ENCODE peak calls at places on chromosome 18, in nine cellular contexts. S is thyroid gland, M is AG09309, Q is H9, N is H1, Z is retinal pigment epithelial cell, D is kidney epithelial cell, T is GM12878, U is NB4. A is an unnamed sample.

GRCh38 chr18:36490907-36491306 is 193.4 kb downstream of the FHOD3 start:
- DNase-seq in S (no peak), M (no peak), Q (no peak), N (no peak), Z (no peak), D (no peak), T (no peak), U (no peak), A (no peak)

GRCh38 chr18:6401687-6402086 is 13.0 kb downstream of the L3MBTL4 start:
- DNase-seq in S (no peak), M (no peak), Q (peak; percentile 37), N (peak; percentile 60), Z (no peak), D (no peak), T (no peak), U (peak; percentile 7), A (no peak)

GRCh38 chr18:79546781-79547272 is 132.8 kb upstream of the CTDP1 start:
- DNase-seq in S (no peak), M (no peak), Q (peak; percentile 22), N (no peak), Z (peak; percentile 35), D (no peak), T (no peak), U (no peak), A (peak; percentile 90)

GRCh38 chr18:54924948-54925347 is 34.3 kb downstream of the CCDC68 start:
- DNase-seq in S (no peak), M (no peak), Q (no peak), N (no peak), Z (no peak), D (no peak), T (no peak), U (no peak), A (no peak)

GRCh38 chr18:58443671-58444070 is 185.2 kb downstream of the ALPK2 start:
- DNase-seq in S (no peak), M (no peak), Q (no peak), N (no peak), Z (no peak), D (no peak), T (no peak), U (no peak), A (no peak)

GRCh38 chr18:76721207-76721996 is 101.0 kb upstream of the ZNF236 start:
- DNase-seq in S (no peak), M (no peak), Q (no peak), N (no peak), Z (no peak), D (no peak), T (no peak), U (no peak), A (no peak)

GRCh38 chr18:32698148-32698547 is 74.7 kb downstream of the KLHL14 start:
- DNase-seq in S (no peak), M (no peak), Q (no peak), N (no peak), Z (no peak), D (no peak), T (no peak), U (no peak), A (no peak)

GRCh38 chr18:12534820-12535219 is 123.1 kb downstream of the SPIRE1 start:
- DNase-seq in S (no peak), M (no peak), Q (no peak), N (no peak), Z (no peak), D (no peak), T (no peak), U (no peak), A (no peak)

GRCh38 chr18:75208836-75209128 is 157 bp downstream of the PTGR3 start:
- DNase-seq in S (no peak), M (no peak), Q (peak; percentile 44), N (peak; percentile 64), Z (no peak), D (no peak), T (no peak), U (no peak), A (no peak)

GRCh38 chr18:36321636-36322407 is 24.3 kb downstream of the FHOD3 start:
- DNase-seq in S (no peak), M (no peak), Q (peak; percentile 31), N (peak; percentile 45), Z (no peak), D (no peak), T (no peak), U (no peak), A (no peak)

GRCh38 chr18:13414542-13414941 is 196.0 kb downstream of the LDLRAD4 start:
- DNase-seq in S (no peak), M (no peak), Q (no peak), N (no peak), Z (no peak), D (no peak), T (no peak), U (no peak), A (no peak)

GRCh38 chr18:78403371-78403770 is 576.2 kb upstream of the SALL3 start:
- DNase-seq in S (no peak), M (no peak), Q (no peak), N (no peak), Z (no peak), D (no peak), T (no peak), U (no peak), A (no peak)

GRCh38 chr18:79540914-79541301 is 138.7 kb upstream of the CTDP1 start:
- DNase-seq in S (no peak), M (no peak), Q (peak; percentile 17), N (no peak), Z (no peak), D (no peak), T (no peak), U (no peak), A (peak; percentile 71)

GRCh38 chr18:73235491-73235890 is 367.7 kb upstream of the NETO1 start:
- DNase-seq in S (no peak), M (peak; percentile 79), Q (no peak), N (no peak), Z (no peak), D (peak; percentile 95), T (peak; percentile 11), U (no peak), A (no peak)

GRCh38 chr18:13800505-13801259 is 23.3 kb upstream of the MC5R start:
- DNase-seq in S (peak; percentile 68), M (no peak), Q (peak; percentile 76), N (peak; percentile 75), Z (peak; percentile 12), D (no peak), T (no peak), U (no peak), A (no peak)

GRCh38 chr18:70659026-70659726 is 370.3 kb downstream of the SOCS6 start:
- DNase-seq in S (no peak), M (no peak), Q (no peak), N (no peak), Z (no peak), D (no peak), T (no peak), U (no peak), A (no peak)

GRCh38 chr18:77147418-77147852 is 14.9 kb upstream of the MBP start:
- DNase-seq in S (no peak), M (no peak), Q (no peak), N (no peak), Z (no peak), D (no peak), T (no peak), U (peak; percentile 77), A (no peak)

GRCh38 chr18:55699233-55699765 is 111.3 kb upstream of the TCF4 start:
- DNase-seq in S (no peak), M (no peak), Q (no peak), N (no peak), Z (no peak), D (no peak), T (no peak), U (no peak), A (no peak)

GRCh38 chr18:59561596-59561995 is 135.6 kb downstream of the CCBE1 start:
- DNase-seq in S (peak; percentile 48), M (no peak), Q (no peak), N (no peak), Z (no peak), D (no peak), T (no peak), U (no peak), A (no peak)
- TF ChIP-seq CTCF in S (no peak), M (no peak), Q (no peak), N (no peak), Z (no peak), D (no peak), T (no peak), U (no peak), A (no peak)

DNA sequence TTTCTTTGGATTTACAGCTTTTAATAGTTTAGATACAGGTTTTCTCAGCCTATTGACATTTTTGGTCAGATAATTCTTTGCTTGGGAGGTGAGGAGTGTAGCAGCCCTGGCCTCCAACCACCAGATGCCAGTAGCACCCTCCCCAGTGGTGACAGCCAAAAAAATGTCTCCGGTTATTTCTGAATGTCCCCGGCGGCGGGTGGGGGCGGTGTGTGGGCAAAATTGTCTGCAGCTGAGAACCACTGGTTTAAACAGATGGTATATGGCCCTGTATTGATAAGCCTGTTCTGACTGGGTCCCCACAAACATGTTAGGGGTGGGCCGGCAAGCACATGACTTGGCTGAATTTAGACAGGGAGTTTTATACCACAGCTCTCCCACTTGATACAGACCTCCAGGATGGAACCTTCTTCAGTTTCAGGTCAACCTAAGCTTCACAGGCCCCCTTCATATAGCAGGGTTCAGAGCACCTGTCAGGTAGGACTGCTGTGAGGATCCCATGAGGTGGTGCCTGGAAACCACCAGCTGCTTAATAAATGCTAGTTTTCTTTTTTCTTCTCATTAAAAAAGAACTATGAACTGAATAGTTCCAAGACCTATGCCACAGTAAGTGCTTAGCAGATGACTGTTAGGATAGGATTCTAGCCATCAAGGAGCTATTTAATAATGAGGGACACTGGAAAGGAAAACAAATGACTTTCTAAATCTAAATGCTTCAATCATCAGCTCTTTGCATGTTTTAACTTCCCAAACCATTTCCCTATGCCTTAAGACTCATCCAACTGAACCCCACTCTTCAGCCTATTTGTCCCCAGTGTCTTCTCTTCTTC is 18.1 kb downstream of the LPIN2 start:
- DNase-seq in S (no peak), M (no peak), Q (no peak), N (peak; percentile 52), Z (no peak), D (no peak), T (no peak), U (no peak), A (no peak)
- TF ChIP-seq CTCF in S (no peak), M (peak; percentile 19), Q (peak; percentile 60), N (peak; percentile 50), Z (peak; percentile 43), D (no peak), T (peak; percentile 71), U (no peak), A (peak; percentile 61)

DNA sequence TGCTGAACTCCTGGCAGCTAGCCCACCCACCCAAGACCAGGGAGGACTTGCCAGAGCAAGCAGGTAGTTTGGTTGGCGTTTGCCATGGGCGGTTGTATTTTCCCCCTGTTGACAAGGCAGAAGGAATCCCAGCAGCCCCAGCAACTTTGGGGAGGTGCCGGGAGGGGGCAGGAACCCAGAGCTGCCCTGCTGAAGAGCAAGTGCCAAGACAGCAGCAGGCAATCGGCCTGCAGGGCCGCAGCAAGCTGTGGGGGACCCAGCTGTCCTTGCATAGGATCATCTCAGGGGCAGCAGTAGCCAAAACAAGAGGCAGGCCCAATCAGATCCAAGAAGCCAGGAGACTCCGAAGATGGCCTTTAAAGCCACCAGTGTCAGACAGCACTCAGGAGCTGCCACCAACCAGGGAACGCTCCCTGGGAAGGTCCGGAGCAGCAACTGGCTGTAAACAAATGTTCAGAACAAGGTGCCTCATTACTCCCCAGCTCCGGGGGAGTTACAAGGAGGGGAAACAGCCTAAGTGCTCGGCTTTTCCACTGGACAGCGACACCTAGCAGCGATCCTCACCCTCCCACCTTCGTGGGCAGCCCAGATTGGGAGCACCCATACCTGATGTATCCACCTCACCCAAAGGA is 2.1 kb downstream of the ST8SIA5 start:
- DNase-seq in S (no peak), M (no peak), Q (peak; percentile 65), N (peak; percentile 58), Z (no peak), D (no peak), T (no peak), U (no peak), A (no peak)
- TF ChIP-seq CTCF in S (no peak), M (no peak), Q (peak; percentile 60), N (peak; percentile 21), Z (peak; percentile 30), D (peak; percentile 48), T (no peak), U (no peak), A (peak; percentile 30)

GRCh38 chr18:1177232-1177631 is 272.6 kb downstream of the ADCYAP1 start:
- DNase-seq in S (no peak), M (no peak), Q (no peak), N (no peak), Z (no peak), D (no peak), T (no peak), U (no peak), A (no peak)
- TF ChIP-seq CTCF in S (no peak), M (no peak), Q (no peak), N (no peak), Z (no peak), D (no peak), T (no peak), U (no peak), A (no peak)